ENCODE peak calls at places on chromosomes 3 and 15, in ten cellular contexts. D, U, Q, R, Y, E, L, N, C and H are unnamed samples.

GRCh38 chr3:53074366-53074696 is 28.5 kb upstream of the SFMBT1 start:
- DNase-seq in D (no peak), U (no peak), Q (no peak), R (no peak), Y (no peak), E (no peak), L (no peak), N (no peak), C (no peak), H (no peak)

GRCh38 chr3:53773586-53774368 is 72.4 kb downstream of the CHDH start:
- DNase-seq in D (no peak), U (peak; percentile 73), Q (peak; percentile 89), R (no peak), Y (no peak), E (peak; percentile 15), L (no peak), N (peak; percentile 56), C (no peak), H (peak; percentile 86)

GRCh38 chr3:107117922-107118576 is 259.2 kb upstream of the CCDC54 start:
- DNase-seq in D (no peak), U (peak; percentile 70), Q (peak; percentile 91), R (no peak), Y (no peak), E (peak; percentile 75), L (no peak), N (no peak), C (no peak), H (peak; percentile 27)

GRCh38 chr3:151382671-151383070 is 1.9 kb downstream of the P2RY12 start:
- DNase-seq in D (no peak), U (no peak), Q (no peak), R (no peak), Y (no peak), E (no peak), L (no peak), N (no peak), C (no peak), H (no peak)

GRCh38 chr3:186821429-186822367 is 15.4 kb upstream of the RFC4 start:
- DNase-seq in D (no peak), U (peak; percentile 53), Q (peak; percentile 77), R (no peak), Y (no peak), E (peak; percentile 76), L (no peak), N (no peak), C (no peak), H (no peak)

GRCh38 chr3:127089487-127090145 is 103.3 kb upstream of the PRR23E start:
- DNase-seq in D (no peak), U (no peak), Q (peak; percentile 62), R (no peak), Y (no peak), E (peak; percentile 5), L (no peak), N (peak; percentile 35), C (no peak), H (no peak)

GRCh38 chr3:38018296-38019266 is 10.9 kb downstream of the PLCD1 start:
- DNase-seq in D (no peak), U (no peak), Q (no peak), R (no peak), Y (no peak), E (no peak), L (no peak), N (no peak), C (no peak), H (no peak)

GRCh38 chr3:72393455-72393854 is 454.8 kb downstream of the SHQ1 start:
- DNase-seq in D (no peak), U (no peak), Q (no peak), R (no peak), Y (no peak), E (no peak), L (no peak), N (no peak), C (no peak), H (no peak)

GRCh38 chr3:143644370-143645089 is 203.7 kb downstream of the SLC9A9 start:
- DNase-seq in D (no peak), U (peak; percentile 62), Q (peak; percentile 96), R (no peak), Y (peak; percentile 27), E (peak; percentile 68), L (no peak), N (peak; percentile 31), C (no peak), H (peak; percentile 27)

GRCh38 chr3:108153451-108153981 is 62.7 kb upstream of the CD47 start:
- DNase-seq in D (peak; percentile 43), U (peak; percentile 49), Q (peak; percentile 90), R (no peak), Y (peak; percentile 53), E (peak; percentile 82), L (peak; percentile 52), N (no peak), C (peak; percentile 12), H (no peak)

GRCh38 chr3:63909431-63909830 is 2.8 kb downstream of the SCAANT1 start:
- DNase-seq in D (no peak), U (no peak), Q (no peak), R (no peak), Y (no peak), E (peak; percentile 42), L (no peak), N (no peak), C (no peak), H (no peak)

GRCh38 chr3:184008161-184008560 is 9.5 kb downstream of the ABCC5 start:
- DNase-seq in D (no peak), U (no peak), Q (no peak), R (no peak), Y (no peak), E (no peak), L (no peak), N (no peak), C (no peak), H (no peak)

GRCh38 chr3:12484983-12485327 is 675 bp downstream of the TSEN2 start:
- DNase-seq in D (no peak), U (no peak), Q (peak; percentile 29), R (no peak), Y (no peak), E (no peak), L (no peak), N (no peak), C (no peak), H (no peak)

GRCh38 chr3:10122724-10123123 is 7.2 kb downstream of the BRK1 start:
- DNase-seq in D (no peak), U (no peak), Q (no peak), R (no peak), Y (no peak), E (no peak), L (no peak), N (no peak), C (no peak), H (no peak)

GRCh38 chr15:56058986-56059385 is 65.6 kb upstream of the NEDD4 start:
- DNase-seq in D (no peak), U (no peak), Q (peak; percentile 75), R (no peak), Y (no peak), E (no peak), L (no peak), N (no peak), C (no peak), H (no peak)

GRCh38 chr15:27704939-27705514 is 394.1 kb downstream of the OCA2 start:
- DNase-seq in D (no peak), U (no peak), Q (no peak), R (no peak), Y (no peak), E (no peak), L (no peak), N (no peak), C (no peak), H (no peak)

GRCh38 chr3:127889976-127890650 is 24.9 kb upstream of the KBTBD12 start:
- DNase-seq in D (no peak), U (peak; percentile 37), Q (peak; percentile 62), R (no peak), Y (no peak), E (no peak), L (no peak), N (no peak), C (no peak), H (no peak)